ENCODE peak calls at places on chromosomes 4 and X, in ten cellular contexts. K, G, S, Y, O, F, L, E, H and M are unnamed samples.

GRCh38 chr4:81814909-81815539 is 343.3 kb upstream of the RASGEF1B start:
- DNase-seq in K (peak; percentile 10), G (peak; percentile 28), S (no peak), Y (no peak), O (no peak), F (no peak), L (no peak), E (no peak), H (peak; percentile 67), M (no peak)

GRCh38 chr4:125382995-125383394 is 68.2 kb downstream of the FAT4 start:
- DNase-seq in K (no peak), G (peak; percentile 33), S (no peak), Y (no peak), O (no peak), F (no peak), L (no peak), E (no peak), H (no peak), M (no peak)

GRCh38 chrX:20267924-20268701 is 1.4 kb upstream of the RPS6KA3 start:
- DNase-seq in K (peak; percentile 37), G (peak; percentile 28), S (peak; percentile 49), Y (peak; percentile 3), O (no peak), F (peak; percentile 50), L (no peak), E (no peak), H (peak; percentile 73), M (peak; percentile 65)

GRCh38 chr4:15163284-15163645 is 161.0 kb downstream of the CPEB2 start:
- DNase-seq in K (no peak), G (no peak), S (no peak), Y (no peak), O (no peak), F (no peak), L (no peak), E (no peak), H (no peak), M (no peak)

GRCh38 chr4:108762559-108763225 is at the start of gene ETNPPL:
- DNase-seq in K (no peak), G (peak; percentile 3), S (peak; percentile 47), Y (no peak), O (no peak), F (peak; percentile 86), L (no peak), E (no peak), H (no peak), M (peak; percentile 25)

GRCh38 chr4:185222598-185222997 is 13.2 kb downstream of the SNX25 start:
- DNase-seq in K (no peak), G (no peak), S (no peak), Y (no peak), O (no peak), F (no peak), L (no peak), E (peak; percentile 87), H (no peak), M (no peak)

GRCh38 chrX:17923546-17923945 is 62.4 kb upstream of the RAI2 start:
- DNase-seq in K (no peak), G (no peak), S (no peak), Y (no peak), O (no peak), F (no peak), L (peak; percentile 1), E (no peak), H (no peak), M (no peak)

GRCh38 chrX:46754450-46755075 is 4.4 kb downstream of the SLC9A7 start:
- DNase-seq in K (no peak), G (no peak), S (no peak), Y (no peak), O (no peak), F (peak; percentile 28), L (peak; percentile 56), E (no peak), H (no peak), M (no peak)

GRCh38 chr4:87510747-87511146 is 18.4 kb downstream of the SPARCL1 start:
- DNase-seq in K (no peak), G (no peak), S (no peak), Y (no peak), O (no peak), F (no peak), L (no peak), E (no peak), H (no peak), M (no peak)

GRCh38 chr4:167031534-167032156 is 202.6 kb downstream of the SPOCK3 start:
- DNase-seq in K (no peak), G (peak; percentile 55), S (no peak), Y (no peak), O (no peak), F (no peak), L (no peak), E (peak; percentile 5), H (no peak), M (no peak)

GRCh38 chrX:69082753-69083150 is 82.5 kb downstream of the PJA1 start:
- DNase-seq in K (no peak), G (no peak), S (no peak), Y (no peak), O (no peak), F (no peak), L (no peak), E (no peak), H (no peak), M (no peak)

GRCh38 chr4:187604984-187605383 is 390.6 kb upstream of the ZFP42 start:
- DNase-seq in K (no peak), G (no peak), S (no peak), Y (no peak), O (no peak), F (peak; percentile 38), L (no peak), E (no peak), H (no peak), M (no peak)

GRCh38 chrX:115264009-115264408 is 25.5 kb upstream of the LUZP4 start:
- DNase-seq in K (no peak), G (no peak), S (no peak), Y (no peak), O (no peak), F (no peak), L (no peak), E (no peak), H (no peak), M (no peak)

GRCh38 chrX:115266300-115266699 is 23.2 kb upstream of the LUZP4 start:
- DNase-seq in K (no peak), G (no peak), S (no peak), Y (no peak), O (no peak), F (no peak), L (no peak), E (no peak), H (no peak), M (no peak)

GRCh38 chrX:115268421-115268820 is 21.1 kb upstream of the LUZP4 start:
- DNase-seq in K (no peak), G (no peak), S (peak; percentile 27), Y (no peak), O (no peak), F (no peak), L (peak; percentile 35), E (peak; percentile 1), H (no peak), M (no peak)
- TF ChIP-seq CTCF in K (peak; percentile 7), G (peak; percentile 24), S (peak; percentile 37), Y (no peak), O (peak; percentile 40), F (peak; percentile 73), L (peak; percentile 35), E (peak; percentile 31), H (no peak), M (no peak)

GRCh38 chr4:70993181-70994068 is at the start of gene DCK:
- DNase-seq in K (peak; percentile 75), G (peak; percentile 91), S (peak; percentile 95), Y (peak; percentile 47), O (peak; percentile 44), F (peak; percentile 92), L (peak; percentile 96), E (peak; percentile 90), H (peak; percentile 95), M (peak; percentile 89)
- TF ChIP-seq CTCF in K (no peak), G (no peak), S (no peak), Y (no peak), O (no peak), F (no peak), L (no peak), E (no peak), H (no peak), M (peak; percentile 24)

GRCh38 chr4:144557404-144557803 is 88.6 kb upstream of the HHIP start:
- DNase-seq in K (no peak), G (peak; percentile 70), S (no peak), Y (no peak), O (no peak), F (no peak), L (no peak), E (peak; percentile 16), H (no peak), M (no peak)
- TF ChIP-seq CTCF in K (no peak), G (peak; percentile 30), S (no peak), Y (no peak), O (peak; percentile 18), F (no peak), L (no peak), E (peak; percentile 30), H (no peak), M (no peak)

GRCh38 chr4:48032721-48033120 is 16.1 kb downstream of the NIPAL1 start:
- DNase-seq in K (no peak), G (peak; percentile 23), S (no peak), Y (no peak), O (no peak), F (no peak), L (no peak), E (no peak), H (no peak), M (no peak)

GRCh38 chr4:48037117-48037462 is 20.5 kb downstream of the NIPAL1 start:
- DNase-seq in K (no peak), G (no peak), S (no peak), Y (no peak), O (no peak), F (no peak), L (no peak), E (no peak), H (no peak), M (no peak)

GRCh38 chr4:48031802-48032525 is 15.4 kb downstream of the NIPAL1 start:
- DNase-seq in K (no peak), G (peak; percentile 76), S (peak; percentile 52), Y (no peak), O (no peak), F (no peak), L (no peak), E (peak; percentile 29), H (no peak), M (no peak)

GRCh38 chr4:48035952-48036351 is 19.4 kb downstream of the NIPAL1 start:
- DNase-seq in K (no peak), G (no peak), S (no peak), Y (no peak), O (no peak), F (no peak), L (no peak), E (no peak), H (no peak), M (no peak)

DNA sequence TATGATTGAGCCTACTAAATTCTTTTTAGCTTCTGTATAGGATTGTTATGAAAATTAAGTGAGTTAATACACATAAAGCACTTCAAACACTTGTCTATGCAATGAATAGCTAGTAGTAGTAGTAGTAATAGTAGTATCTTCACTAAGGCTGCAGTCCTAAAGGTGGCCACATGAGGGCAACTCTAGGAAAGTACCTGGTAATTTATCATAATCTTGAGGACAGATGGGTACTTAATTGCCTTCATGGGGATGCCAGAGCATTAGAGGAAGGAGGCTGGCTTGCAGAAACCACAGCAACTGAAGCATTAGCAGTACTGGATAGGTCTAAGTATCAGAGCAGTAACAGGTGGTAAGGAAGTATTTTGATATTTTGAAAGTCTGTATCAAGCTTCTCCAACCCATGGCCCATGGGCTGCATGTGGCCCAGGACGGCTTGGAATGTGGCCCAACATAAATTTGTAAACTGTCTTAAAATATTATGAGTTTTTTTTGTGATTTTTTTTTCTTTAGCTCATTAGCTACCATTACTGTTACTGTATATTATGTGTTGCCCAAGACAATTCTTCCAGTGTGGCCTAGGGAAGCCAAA is 17.3 kb downstream of the NIPAL1 start:
- DNase-seq in K (peak; percentile 27), G (peak; percentile 39), S (peak; percentile 31), Y (no peak), O (no peak), F (no peak), L (peak; percentile 71), E (peak; percentile 3), H (no peak), M (peak; percentile 52)
- TF ChIP-seq CTCF in K (peak; percentile 16), G (peak; percentile 72), S (peak; percentile 39), Y (no peak), O (peak; percentile 60), F (peak; percentile 74), L (peak; percentile 63), E (peak; percentile 35), H (no peak), M (peak; percentile 32)